ENCODE peak calls at places on chromosomes 16 and 17, in eight cellular contexts. One of them, this sample, is unnamed.
A peak's percentile ranks its signal among the peaks of the same experiment; 100 is the strongest.

GRCh38 chr17:33802349-33803272 is 452.5 kb upstream of the CCL2 start:
- DNase-seq in tibial artery: no peak
- DNase-seq in HFF-Myc: no peak
- DNase-seq in AG09309: no peak
- DNase-seq in right lobe of liver: no peak
- DNase-seq in brain microvascular endothelial cell: no peak
- DNase-seq in progenitor cell of endocrine pancreas: no peak
- DNase-seq in nephron progenitor cell: no peak
- DNase-seq in this sample: no peak

GRCh38 chr17:68440526-68440925 is 16.8 kb downstream of the WIPI1 start:
- DNase-seq in tibial artery: no peak
- DNase-seq in HFF-Myc: no peak
- DNase-seq in AG09309: no peak
- DNase-seq in right lobe of liver: no peak
- DNase-seq in brain microvascular endothelial cell: no peak
- DNase-seq in progenitor cell of endocrine pancreas: no peak
- DNase-seq in nephron progenitor cell: no peak
- DNase-seq in this sample: no peak

GRCh38 chr17:68248886-68249872 is 1.3 kb downstream of the AMZ2 start:
- DNase-seq in tibial artery: no peak
- DNase-seq in HFF-Myc: no peak
- DNase-seq in AG09309: no peak
- DNase-seq in right lobe of liver: no peak
- DNase-seq in brain microvascular endothelial cell: no peak
- DNase-seq in progenitor cell of endocrine pancreas: no peak
- DNase-seq in nephron progenitor cell: no peak
- DNase-seq in this sample: no peak

GRCh38 chr17:21677911-21678310 is 14.4 kb upstream of the KCNJ18 start:
- DNase-seq in tibial artery: no peak
- DNase-seq in HFF-Myc: no peak
- DNase-seq in AG09309: no peak
- DNase-seq in right lobe of liver: no peak
- DNase-seq in brain microvascular endothelial cell: no peak
- DNase-seq in progenitor cell of endocrine pancreas: no peak
- DNase-seq in nephron progenitor cell: no peak
- DNase-seq in this sample: no peak

GRCh38 chr16:15055141-15056053 is 477 bp downstream of the NTAN1 start:
- DNase-seq in tibial artery: peak; percentile 46
- DNase-seq in HFF-Myc: no peak
- DNase-seq in AG09309: no peak
- DNase-seq in right lobe of liver: no peak
- DNase-seq in brain microvascular endothelial cell: no peak
- DNase-seq in progenitor cell of endocrine pancreas: no peak
- DNase-seq in nephron progenitor cell: no peak
- DNase-seq in this sample: peak; percentile 57

GRCh38 chr16:22184615-22184968 is 21.5 kb upstream of the EEF2K start:
- DNase-seq in tibial artery: no peak
- DNase-seq in HFF-Myc: no peak
- DNase-seq in AG09309: no peak
- DNase-seq in right lobe of liver: no peak
- DNase-seq in brain microvascular endothelial cell: no peak
- DNase-seq in progenitor cell of endocrine pancreas: no peak
- DNase-seq in nephron progenitor cell: no peak
- DNase-seq in this sample: no peak

GRCh38 chr17:63474174-63474913 is 2.5 kb upstream of the ACE start:
- DNase-seq in tibial artery: no peak
- DNase-seq in HFF-Myc: no peak
- DNase-seq in AG09309: no peak
- DNase-seq in right lobe of liver: no peak
- DNase-seq in brain microvascular endothelial cell: no peak
- DNase-seq in progenitor cell of endocrine pancreas: no peak
- DNase-seq in nephron progenitor cell: no peak
- DNase-seq in this sample: no peak

GRCh38 chr17:81260171-81260570 is 21.1 kb downstream of the NDUFAF8 start:
- DNase-seq in tibial artery: no peak
- DNase-seq in HFF-Myc: no peak
- DNase-seq in AG09309: no peak
- DNase-seq in right lobe of liver: no peak
- DNase-seq in brain microvascular endothelial cell: no peak
- DNase-seq in progenitor cell of endocrine pancreas: no peak
- DNase-seq in nephron progenitor cell: no peak
- DNase-seq in this sample: no peak

GRCh38 chr17:59899099-59899498 is 6.2 kb downstream of the RPS6KB1 start:
- DNase-seq in tibial artery: no peak
- DNase-seq in HFF-Myc: no peak
- DNase-seq in AG09309: no peak
- DNase-seq in right lobe of liver: no peak
- DNase-seq in brain microvascular endothelial cell: no peak
- DNase-seq in progenitor cell of endocrine pancreas: no peak
- DNase-seq in nephron progenitor cell: no peak
- DNase-seq in this sample: no peak

GRCh38 chr16:81785138-81785924 is 6.2 kb downstream of the PLCG2 start:
- DNase-seq in tibial artery: no peak
- DNase-seq in HFF-Myc: no peak
- DNase-seq in AG09309: no peak
- DNase-seq in right lobe of liver: no peak
- DNase-seq in brain microvascular endothelial cell: no peak
- DNase-seq in progenitor cell of endocrine pancreas: no peak
- DNase-seq in nephron progenitor cell: no peak
- DNase-seq in this sample: no peak

GRCh38 chr17:61064087-61064951 is 335.3 kb upstream of the TBX2 start:
- DNase-seq in tibial artery: no peak
- DNase-seq in HFF-Myc: no peak
- DNase-seq in AG09309: no peak
- DNase-seq in right lobe of liver: no peak
- DNase-seq in brain microvascular endothelial cell: no peak
- DNase-seq in progenitor cell of endocrine pancreas: no peak
- DNase-seq in nephron progenitor cell: no peak
- DNase-seq in this sample: no peak

GRCh38 chr17:43332211-43332610 is 66.6 kb upstream of the ARL4D start:
- DNase-seq in tibial artery: no peak
- DNase-seq in HFF-Myc: no peak
- DNase-seq in AG09309: no peak
- DNase-seq in right lobe of liver: no peak
- DNase-seq in brain microvascular endothelial cell: no peak
- DNase-seq in progenitor cell of endocrine pancreas: no peak
- DNase-seq in nephron progenitor cell: no peak
- DNase-seq in this sample: no peak

GRCh38 chr17:43333438-43333943 is 65.3 kb upstream of the ARL4D start:
- DNase-seq in tibial artery: no peak
- DNase-seq in HFF-Myc: no peak
- DNase-seq in AG09309: no peak
- DNase-seq in right lobe of liver: no peak
- DNase-seq in brain microvascular endothelial cell: no peak
- DNase-seq in progenitor cell of endocrine pancreas: no peak
- DNase-seq in nephron progenitor cell: no peak
- DNase-seq in this sample: no peak

GRCh38 chr17:43328650-43329049 is 70.1 kb upstream of the ARL4D start:
- DNase-seq in tibial artery: no peak
- DNase-seq in HFF-Myc: no peak
- DNase-seq in AG09309: no peak
- DNase-seq in right lobe of liver: no peak
- DNase-seq in brain microvascular endothelial cell: no peak
- DNase-seq in progenitor cell of endocrine pancreas: no peak
- DNase-seq in nephron progenitor cell: no peak
- DNase-seq in this sample: no peak

GRCh38 chr17:43329183-43329582 is 69.6 kb upstream of the ARL4D start:
- DNase-seq in tibial artery: no peak
- DNase-seq in HFF-Myc: no peak
- DNase-seq in AG09309: no peak
- DNase-seq in right lobe of liver: no peak
- DNase-seq in brain microvascular endothelial cell: no peak
- DNase-seq in progenitor cell of endocrine pancreas: no peak
- DNase-seq in nephron progenitor cell: no peak
- DNase-seq in this sample: no peak

DNA sequence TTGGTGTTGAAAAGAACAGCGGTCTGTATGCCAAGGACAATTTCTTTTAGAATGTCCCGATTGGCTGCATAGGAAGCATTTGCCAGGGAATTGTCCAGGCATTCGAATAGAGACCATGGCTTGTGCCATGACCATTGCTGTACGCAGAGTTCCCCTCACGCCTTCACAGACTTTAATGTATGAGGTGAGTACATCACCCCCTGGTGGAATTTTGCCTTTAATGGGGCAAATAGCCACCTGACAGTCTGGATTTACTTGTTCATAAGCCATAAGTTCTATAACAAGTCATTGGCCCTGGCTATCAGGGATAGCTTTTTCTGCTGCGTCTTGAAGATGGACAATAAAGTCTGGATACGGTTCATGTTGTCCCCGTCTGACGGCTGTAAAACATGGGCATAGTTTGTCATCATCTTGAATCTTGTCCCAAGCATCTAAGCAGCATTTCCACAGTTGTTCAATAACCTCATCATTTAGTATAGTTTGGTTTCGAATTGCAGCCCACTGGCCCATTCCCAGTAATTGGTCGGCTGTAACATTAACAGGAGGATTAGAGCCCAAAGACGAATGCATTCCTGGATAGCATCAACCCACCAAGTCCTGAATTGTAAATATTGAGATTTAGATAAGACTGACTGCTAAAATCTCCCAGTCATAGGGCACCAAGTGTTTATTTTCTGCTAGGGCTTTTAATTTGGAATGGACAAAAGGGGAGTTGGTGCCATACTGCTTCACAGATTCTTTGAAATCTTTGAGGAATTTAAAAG is 67.7 kb upstream of the ARL4D start:
- DNase-seq in tibial artery: no peak
- DNase-seq in HFF-Myc: no peak
- DNase-seq in AG09309: no peak
- DNase-seq in right lobe of liver: no peak
- DNase-seq in brain microvascular endothelial cell: no peak
- DNase-seq in progenitor cell of endocrine pancreas: no peak
- DNase-seq in nephron progenitor cell: no peak
- DNase-seq in this sample: no peak
- TF ChIP-seq CTCF in tibial artery: no peak
- TF ChIP-seq CTCF in HFF-Myc: no peak
- TF ChIP-seq CTCF in AG09309: no peak
- TF ChIP-seq CTCF in right lobe of liver: no peak
- TF ChIP-seq CTCF in brain microvascular endothelial cell: peak; percentile 18
- TF ChIP-seq CTCF in progenitor cell of endocrine pancreas: peak; percentile 30
- TF ChIP-seq CTCF in nephron progenitor cell: no peak
- TF ChIP-seq CTCF in this sample: peak; percentile 13

GRCh38 chr16:57600048-57600835 is 28.2 kb upstream of the ADGRG1 start:
- DNase-seq in tibial artery: no peak
- DNase-seq in HFF-Myc: no peak
- DNase-seq in AG09309: no peak
- DNase-seq in right lobe of liver: peak; percentile 61
- DNase-seq in brain microvascular endothelial cell: peak; percentile 17
- DNase-seq in progenitor cell of endocrine pancreas: peak; percentile 67
- DNase-seq in nephron progenitor cell: peak; percentile 75
- DNase-seq in this sample: peak; percentile 54
- TF ChIP-seq CTCF in tibial artery: peak; percentile 24
- TF ChIP-seq CTCF in HFF-Myc: peak; percentile 59
- TF ChIP-seq CTCF in AG09309: peak; percentile 73
- TF ChIP-seq CTCF in right lobe of liver: peak; percentile 71
- TF ChIP-seq CTCF in brain microvascular endothelial cell: peak; percentile 83
- TF ChIP-seq CTCF in progenitor cell of endocrine pancreas: peak; percentile 87
- TF ChIP-seq CTCF in nephron progenitor cell: peak; percentile 76
- TF ChIP-seq CTCF in this sample: peak; percentile 80

GRCh38 chr16:88407807-88408206 is 25.0 kb downstream of the ZNF469 start:
- DNase-seq in tibial artery: no peak
- DNase-seq in HFF-Myc: no peak
- DNase-seq in AG09309: no peak
- DNase-seq in right lobe of liver: no peak
- DNase-seq in brain microvascular endothelial cell: no peak
- DNase-seq in progenitor cell of endocrine pancreas: no peak
- DNase-seq in nephron progenitor cell: no peak
- DNase-seq in this sample: no peak

GRCh38 chr16:88407042-88407420 is 24.3 kb downstream of the ZNF469 start:
- DNase-seq in tibial artery: no peak
- DNase-seq in HFF-Myc: no peak
- DNase-seq in AG09309: no peak
- DNase-seq in right lobe of liver: no peak
- DNase-seq in brain microvascular endothelial cell: no peak
- DNase-seq in progenitor cell of endocrine pancreas: no peak
- DNase-seq in nephron progenitor cell: no peak
- DNase-seq in this sample: no peak

GRCh38 chr16:88404769-88405168 is 22.0 kb downstream of the ZNF469 start:
- DNase-seq in tibial artery: no peak
- DNase-seq in HFF-Myc: no peak
- DNase-seq in AG09309: no peak
- DNase-seq in right lobe of liver: no peak
- DNase-seq in brain microvascular endothelial cell: no peak
- DNase-seq in progenitor cell of endocrine pancreas: no peak
- DNase-seq in nephron progenitor cell: no peak
- DNase-seq in this sample: no peak

GRCh38 chr16:88405325-88406060 is 22.7 kb downstream of the ZNF469 start:
- DNase-seq in tibial artery: peak; percentile 46
- DNase-seq in HFF-Myc: peak; percentile 41
- DNase-seq in AG09309: no peak
- DNase-seq in right lobe of liver: no peak
- DNase-seq in brain microvascular endothelial cell: peak; percentile 30
- DNase-seq in progenitor cell of endocrine pancreas: no peak
- DNase-seq in nephron progenitor cell: no peak
- DNase-seq in this sample: no peak

DNA sequence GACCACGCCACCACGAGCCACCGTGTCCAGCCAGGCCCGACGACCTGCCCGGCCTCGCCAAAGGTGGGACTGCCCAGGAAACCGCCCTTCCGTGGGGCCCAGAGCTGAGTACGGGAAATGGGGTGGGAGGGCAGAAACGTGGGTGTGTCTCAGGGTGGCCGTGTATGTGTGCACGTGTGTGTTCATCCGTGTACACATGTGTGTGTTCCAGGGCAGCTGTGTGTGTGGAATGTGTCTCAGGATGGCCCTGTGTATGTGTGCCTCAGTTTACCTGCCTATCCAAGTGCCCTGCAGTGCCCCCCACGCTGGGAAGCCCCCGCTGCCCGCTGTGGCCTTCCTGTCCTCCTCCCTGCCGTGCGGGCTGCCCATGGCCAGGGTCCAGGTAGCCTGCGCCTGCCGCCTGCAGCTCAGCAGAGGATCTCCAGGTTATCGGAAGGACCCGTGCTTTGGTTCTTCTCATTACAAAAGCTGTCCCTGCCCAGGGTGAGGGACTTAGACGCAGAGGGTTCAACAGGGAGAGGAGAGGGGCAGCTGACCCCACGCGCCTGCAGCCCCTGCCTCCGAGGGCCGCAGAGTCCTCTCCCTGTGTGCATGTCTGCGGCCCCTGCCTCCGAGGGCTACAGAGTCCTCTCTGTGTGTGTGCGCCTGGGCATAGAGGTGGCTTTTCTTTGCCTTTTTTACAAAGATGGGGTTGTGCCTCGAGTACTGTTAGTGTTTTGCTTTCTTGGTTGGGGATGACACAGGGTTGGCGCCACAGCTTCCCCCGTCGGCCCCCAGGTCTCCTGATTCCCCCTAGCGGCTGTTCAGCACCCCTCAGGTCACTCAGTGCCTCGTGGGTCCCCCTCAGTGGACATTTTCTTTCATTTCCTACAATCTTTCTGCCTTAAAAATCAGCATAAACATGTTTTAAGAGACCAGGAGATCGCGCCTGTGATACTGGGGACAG is 23.6 kb downstream of the ZNF469 start:
- DNase-seq in tibial artery: no peak
- DNase-seq in HFF-Myc: no peak
- DNase-seq in AG09309: no peak
- DNase-seq in right lobe of liver: no peak
- DNase-seq in brain microvascular endothelial cell: no peak
- DNase-seq in progenitor cell of endocrine pancreas: no peak
- DNase-seq in nephron progenitor cell: no peak
- DNase-seq in this sample: no peak
- TF ChIP-seq CTCF in tibial artery: no peak
- TF ChIP-seq CTCF in HFF-Myc: no peak
- TF ChIP-seq CTCF in AG09309: no peak
- TF ChIP-seq CTCF in right lobe of liver: no peak
- TF ChIP-seq CTCF in brain microvascular endothelial cell: peak; percentile 59
- TF ChIP-seq CTCF in progenitor cell of endocrine pancreas: peak; percentile 26
- TF ChIP-seq CTCF in nephron progenitor cell: peak; percentile 18
- TF ChIP-seq CTCF in this sample: no peak

GRCh38 chr17:48427598-48427997 is 2.4 kb downstream of the SKAP1 start:
- DNase-seq in tibial artery: no peak
- DNase-seq in HFF-Myc: no peak
- DNase-seq in AG09309: no peak
- DNase-seq in right lobe of liver: no peak
- DNase-seq in brain microvascular endothelial cell: no peak
- DNase-seq in progenitor cell of endocrine pancreas: no peak
- DNase-seq in nephron progenitor cell: no peak
- DNase-seq in this sample: no peak
- TF ChIP-seq CTCF in tibial artery: no peak
- TF ChIP-seq CTCF in HFF-Myc: no peak
- TF ChIP-seq CTCF in AG09309: no peak
- TF ChIP-seq CTCF in right lobe of liver: no peak
- TF ChIP-seq CTCF in brain microvascular endothelial cell: no peak
- TF ChIP-seq CTCF in progenitor cell of endocrine pancreas: no peak
- TF ChIP-seq CTCF in nephron progenitor cell: no peak
- TF ChIP-seq CTCF in this sample: no peak